ENCODE peak calls at places on chromosomes 13 and 19, in five cellular contexts. S, N, H, D and E are unnamed samples.

GRCh38 chr19:8900421-8900820 is 68.2 kb downstream of the MBD3L1 start:
- DNase-seq in S (no peak), N (no peak), H (no peak), D (no peak), E (no peak)

GRCh38 chr19:5891938-5892771 is 11.4 kb downstream of the NDUFA11 start:
- DNase-seq in S (no peak), N (no peak), H (peak; percentile 58), D (peak; percentile 39), E (peak; percentile 65)

GRCh38 chr19:12834976-12835757 is 788 bp upstream of the RTBDN start:
- DNase-seq in S (no peak), N (no peak), H (peak; percentile 35), D (no peak), E (peak; percentile 34)

GRCh38 chr13:110882228-110882627 is 32.6 kb downstream of the ANKRD10 start:
- DNase-seq in S (no peak), N (no peak), H (no peak), D (no peak), E (no peak)

GRCh38 chr13:29140277-29140676 is 320.1 kb downstream of the MTUS2 start:
- DNase-seq in S (no peak), N (no peak), H (no peak), D (peak; percentile 0), E (no peak)

GRCh38 chr13:25406377-25406776 is 34.6 kb downstream of the ATP8A2 start:
- DNase-seq in S (no peak), N (no peak), H (no peak), D (no peak), E (no peak)

GRCh38 chr13:24894277-24894971 is 130.5 kb downstream of the RNF17 start:
- DNase-seq in S (no peak), N (no peak), H (no peak), D (no peak), E (no peak)

GRCh38 chr19:5036733-5037681 is 68.1 kb downstream of the KDM4B start:
- DNase-seq in S (no peak), N (peak; percentile 60), H (no peak), D (peak; percentile 85), E (no peak)

GRCh38 chr13:113291997-113292862 is 4.8 kb upstream of the LAMP1 start:
- DNase-seq in S (no peak), N (peak; percentile 66), H (no peak), D (peak; percentile 22), E (peak; percentile 27)

GRCh38 chr13:99993660-99994455 is 12.3 kb downstream of the ZIC2 start:
- DNase-seq in S (no peak), N (no peak), H (no peak), D (no peak), E (no peak)

DNA sequence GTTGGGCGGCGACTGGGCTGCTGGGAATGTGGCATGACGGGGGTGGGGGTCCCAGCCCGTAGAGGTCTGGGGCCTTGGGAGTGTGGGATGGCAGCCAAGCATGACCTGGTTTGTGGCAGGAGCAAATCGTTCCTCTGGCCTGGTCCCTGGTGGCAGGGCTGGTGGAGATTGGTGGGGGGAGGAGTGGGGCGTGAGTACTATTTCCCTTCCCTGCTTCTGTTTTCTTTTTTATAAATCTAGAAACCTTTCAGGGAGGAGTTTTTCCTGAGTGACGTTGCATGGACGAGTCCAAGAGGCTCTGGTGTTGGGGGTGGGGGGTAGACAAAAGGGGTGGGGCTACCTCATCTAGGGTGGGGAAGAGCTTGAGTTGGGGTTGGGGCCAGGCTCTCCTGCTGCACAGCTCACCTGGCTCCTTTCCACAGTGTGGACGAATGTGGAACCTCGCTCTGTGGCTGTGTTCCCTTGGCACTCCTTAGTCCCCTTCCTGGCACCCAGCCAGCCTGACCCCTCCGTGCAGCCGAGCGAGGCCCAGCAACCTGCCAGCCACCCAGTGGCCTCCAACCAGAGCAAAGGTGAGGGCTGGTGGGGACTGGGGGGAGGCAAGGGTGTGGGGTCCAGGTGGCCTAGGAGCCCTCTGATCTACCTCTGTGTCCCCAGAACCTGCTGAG is 15.4 kb upstream of the PRR19 start:
- DNase-seq in S (no peak), N (no peak), H (no peak), D (peak; percentile 42), E (peak; percentile 71)
- H3K4me1 ChIP-seq in S (peaks cover 28% of the 10 kb centered on the region), N (peaks cover 38% of the 10 kb centered on the region), H (peaks cover 47% of the 10 kb centered on the region), D (peaks cover 35% of the 10 kb centered on the region), E (peaks cover 45% of the 10 kb centered on the region)

GRCh38 chr19:15524781-15525180 is 16.5 kb downstream of the CYP4F22 start:
- DNase-seq in S (no peak), N (no peak), H (no peak), D (no peak), E (no peak)
- H3K9me3 ChIP-seq in S (no peaks in the 10 kb centered on the region), N (no peaks in the 10 kb centered on the region), H (no peaks in the 10 kb centered on the region), D (no peaks in the 10 kb centered on the region), E (no peaks in the 10 kb centered on the region)

GRCh38 chr19:47768604-47769003 is 9.9 kb upstream of the SELENOW start:
- DNase-seq in S (no peak), N (no peak), H (no peak), D (no peak), E (no peak)
- TF ChIP-seq CTCF in S (no peak), N (no peak), H (no peak), D (no peak), E (no peak)

GRCh38 chr13:114320065-114320464 is 5.8 kb downstream of the CHAMP1 start:
- DNase-seq in S (no peak), N (no peak), H (no peak), D (no peak), E (no peak)
- H3K4me1 ChIP-seq in S (peaks cover 7% of the 10 kb centered on the region), N (peaks cover 36% of the 10 kb centered on the region), H (peaks cover 48% of the 10 kb centered on the region), D (peaks cover 18% of the 10 kb centered on the region), E (peaks cover 11% of the 10 kb centered on the region)

GRCh38 chr13:27583645-27584044 is 36.7 kb downstream of the LNX2 start:
- DNase-seq in S (no peak), N (no peak), H (no peak), D (peak; percentile 39), E (no peak)
- H3K9me3 ChIP-seq in S (no peaks in the 10 kb centered on the region), N (peaks cover 4% of the 10 kb centered on the region), H (no peaks in the 10 kb centered on the region), D (no peaks in the 10 kb centered on the region), E (no peaks in the 10 kb centered on the region)

DNA sequence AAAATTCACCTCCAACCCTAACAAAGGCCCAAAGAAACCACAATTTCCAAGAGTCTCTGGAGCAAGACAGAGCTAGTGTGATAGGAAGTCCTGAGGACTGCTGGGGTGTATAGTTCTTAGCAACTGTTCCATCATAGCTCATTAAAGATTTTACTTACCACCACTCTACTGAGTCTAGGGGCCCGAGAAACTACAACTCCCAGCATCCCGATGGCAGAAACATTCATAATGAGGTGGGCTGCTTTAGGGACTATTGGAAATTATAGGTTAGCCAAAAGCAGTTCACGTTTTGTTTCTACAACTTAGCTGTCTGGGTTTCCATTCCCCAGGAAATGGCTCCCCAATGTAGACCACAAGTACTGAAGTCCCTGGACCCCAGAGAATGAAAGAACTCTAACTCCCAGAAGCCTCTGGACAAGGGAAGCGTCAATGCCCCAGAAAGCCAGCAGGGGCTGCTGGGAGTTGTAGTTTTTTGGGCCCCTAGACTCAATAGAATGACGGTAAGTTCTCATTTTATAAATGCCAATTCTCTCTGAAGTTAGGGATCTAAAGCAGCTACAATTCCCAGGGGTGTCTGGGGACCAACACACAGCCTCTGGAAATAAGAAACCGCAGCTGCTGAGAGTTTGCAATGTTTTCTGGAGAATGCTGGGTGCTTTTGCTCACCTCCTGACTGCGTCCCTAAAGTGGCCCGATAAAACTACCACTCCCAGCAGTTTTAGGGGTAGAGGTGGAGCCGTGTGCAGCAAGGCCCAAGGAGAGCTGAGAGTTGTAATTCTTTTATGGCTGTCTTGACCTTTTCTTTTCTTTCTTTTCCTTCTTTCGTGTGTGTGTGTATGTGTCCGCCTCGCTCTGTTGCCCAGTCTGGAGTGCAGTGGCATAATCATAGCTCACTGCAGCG is 11.1 kb downstream of the FTL start:
- DNase-seq in S (no peak), N (no peak), H (no peak), D (no peak), E (no peak)
- TF ChIP-seq CTCF in S (no peak), N (no peak), H (no peak), D (no peak), E (no peak)

DNA sequence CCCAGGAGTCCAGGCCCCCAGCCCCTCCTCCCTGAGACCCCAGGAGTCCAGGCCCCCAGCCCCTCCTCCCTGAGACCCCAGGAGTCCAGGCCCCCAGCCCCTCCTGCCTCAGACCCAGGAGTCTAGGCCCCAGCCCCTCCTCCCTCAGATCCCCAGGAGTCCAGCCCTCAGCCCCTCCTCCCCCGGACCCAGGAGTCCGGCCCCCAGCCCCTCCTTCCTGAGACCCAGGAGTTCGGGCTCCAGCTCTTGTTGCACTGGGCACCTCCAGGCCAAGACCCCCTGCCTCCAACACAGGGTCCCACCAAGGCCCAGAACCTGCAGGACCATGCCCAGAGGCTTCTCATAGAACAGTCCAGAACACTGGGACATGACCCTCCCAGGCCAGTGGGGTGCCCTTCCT is 3.8 kb downstream of the ERCC1 start:
- DNase-seq in S (no peak), N (no peak), H (no peak), D (no peak), E (no peak)
- H3K4me1 ChIP-seq in S (peaks cover 3% of the 10 kb centered on the region), N (peaks cover 19% of the 10 kb centered on the region), H (peaks cover 29% of the 10 kb centered on the region), D (peaks cover 13% of the 10 kb centered on the region), E (peaks cover 20% of the 10 kb centered on the region)

GRCh38 chr13:19184176-19184575 is 2.6 kb upstream of the TUBA3C start:
- DNase-seq in S (peak; percentile 26), N (no peak), H (no peak), D (no peak), E (peak; percentile 9)

GRCh38 chr13:19182536-19182935 is 912 bp upstream of the TUBA3C start:
- DNase-seq in S (no peak), N (no peak), H (no peak), D (no peak), E (no peak)

GRCh38 chr13:19183676-19184075 is 2.1 kb upstream of the TUBA3C start:
- DNase-seq in S (peak; percentile 5), N (no peak), H (no peak), D (no peak), E (no peak)

GRCh38 chr13:19185865-19186645 is 4.4 kb upstream of the TUBA3C start:
- DNase-seq in S (peak; percentile 13), N (no peak), H (no peak), D (no peak), E (no peak)

DNA sequence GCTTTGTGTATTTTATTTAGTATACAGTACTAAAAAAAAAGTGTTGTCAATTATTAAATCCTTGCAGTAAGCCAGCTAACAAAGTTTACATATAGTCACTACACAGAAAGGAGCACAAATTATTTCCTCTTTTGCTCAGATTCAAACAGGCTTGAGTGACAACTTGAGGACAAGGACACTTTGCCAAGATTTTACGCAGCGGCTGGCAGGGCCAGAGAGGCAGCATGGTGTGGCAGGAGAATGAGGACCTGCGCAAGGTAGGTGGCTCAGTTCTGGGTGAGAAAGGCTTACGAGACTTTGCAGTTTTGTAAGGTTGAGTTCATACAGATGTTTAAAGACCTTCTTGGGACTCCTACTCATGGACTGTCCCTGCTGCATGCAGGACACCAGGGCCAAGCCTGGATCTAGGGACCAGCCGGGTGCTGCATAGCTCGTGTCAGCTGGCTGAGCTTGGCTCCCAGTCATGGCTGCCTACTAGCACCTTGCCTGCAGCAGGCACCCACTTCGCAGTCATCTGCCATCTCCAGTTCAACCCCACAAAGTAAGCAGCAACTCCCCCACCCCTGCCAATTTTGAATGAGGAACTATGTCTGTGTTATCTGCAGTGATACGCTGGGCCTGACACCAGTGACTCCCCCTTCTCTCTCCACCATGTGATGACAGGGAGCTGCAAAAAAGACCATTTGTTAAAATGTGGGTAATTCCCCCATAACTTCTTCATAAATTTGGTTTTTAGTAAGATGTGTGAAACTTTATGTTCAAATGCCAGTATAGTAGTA is 3.7 kb upstream of the TUBA3C start:
- DNase-seq in S (peak; percentile 28), N (no peak), H (no peak), D (no peak), E (no peak)
- H3K9me3 ChIP-seq in S (no peaks in the 10 kb centered on the region), N (no peaks in the 10 kb centered on the region), H (no peaks in the 10 kb centered on the region), D (no peaks in the 10 kb centered on the region), E (no peaks in the 10 kb centered on the region)